ENCODE peak calls at places on chromosomes 12 and 14, in nine cellular contexts. Z, M, U, B, J, Y, K, O and V are unnamed samples.

GRCh38 chr14:106606936-106607335 is 1080.6 kb downstream of the TMEM121 start:
- DNase-seq in O (no peak), B (no peak), Z (no peak), U (no peak), M (no peak), J (no peak), K (no peak), Y (no peak), V (no peak)

GRCh38 chr14:104787736-104788532 is 7.6 kb downstream of the AKT1 start:
- DNase-seq in Z (peak), Y (no peak), U (no peak), M (no peak), J (no peak), O (no peak), B (no peak), K (no peak), V (no peak)

GRCh38 chr14:84465890-84466289 is 1064.1 kb upstream of the FLRT2 start:
- DNase-seq in J (no peak), Z (no peak), K (no peak), M (peak), O (no peak), Y (no peak), U (no peak), B (no peak), V (no peak)

GRCh38 chr12:94244165-94245133 is 96.1 kb downstream of the PLXNC1 start:
- DNase-seq in O (no peak), M (no peak), Z (no peak), J (no peak), U (no peak), Y (no peak), B (no peak), K (no peak), V (no peak)

GRCh38 chr12:101902641-101903040 is 25.3 kb downstream of the DRAM1 start:
- DNase-seq in B (no peak), K (no peak), J (no peak), Y (no peak), M (no peak), Z (no peak), O (no peak), U (no peak), V (no peak)

GRCh38 chr12:102005256-102005655 is 56.5 kb downstream of the WASHC3 start:
- DNase-seq in K (no peak), Y (no peak), J (no peak), Z (no peak), B (no peak), M (no peak), U (no peak), O (no peak), V (no peak)

GRCh38 chr12:48601013-48601756 is 31.3 kb upstream of the LALBA start:
- DNase-seq in B (no peak), Z (no peak), M (peak), U (no peak), O (no peak), J (peak), Y (no peak), K (no peak), V (no peak)

GRCh38 chr14:77276295-77276935 is 5.4 kb upstream of the NGB start:
- DNase-seq in O (no peak), J (no peak), U (no peak), B (no peak), Y (no peak), M (no peak), K (no peak), Z (peak), V (no peak)

GRCh38 chr12:24821691-24822090 is 127.2 kb downstream of the BCAT1 start:
- DNase-seq in O (no peak), Y (no peak), K (no peak), Z (no peak), B (no peak), U (no peak), M (no peak), J (no peak), V (no peak)

GRCh38 chr14:74836251-74836957 is 39.5 kb downstream of the PROX2 start:
- DNase-seq in Z (no peak), J (no peak), O (no peak), M (no peak), K (no peak), Y (no peak), B (no peak), U (no peak), V (no peak)

GRCh38 chr12:58889557-58889956 is 30.7 kb downstream of the LRIG3 start:
- DNase-seq in Z (no peak), M (no peak), J (no peak), O (no peak), U (no peak), Y (no peak), K (no peak), B (no peak), V (no peak)

GRCh38 chr14:37034410-37035285 is 137.8 kb downstream of the SLC25A21 start:
- DNase-seq in K (no peak), O (no peak), Z (peak), U (no peak), Y (no peak), M (no peak), B (no peak), J (no peak), V (peak)

GRCh38 chr14:93230539-93230938 is 23.5 kb downstream of the UBR7 start:
- DNase-seq in Y (no peak), K (no peak), M (no peak), J (no peak), B (no peak), Z (peak), U (no peak), O (no peak), V (no peak)

GRCh38 chr14:25150934-25151790 is 101.2 kb upstream of the STXBP6 start:
- DNase-seq in B (no peak), Y (no peak), J (no peak), U (peak), Z (peak), M (peak), K (peak), O (no peak), V (peak)

GRCh38 chr12:101066489-101066888 is 143.5 kb downstream of the SLC5A8 start:
- DNase-seq in U (no peak), Z (no peak), O (no peak), Y (no peak), M (no peak), B (no peak), K (no peak), J (no peak), V (no peak)

GRCh38 chr14:50333010-50333409 is 20.9 kb downstream of the DMAC2L start:
- DNase-seq in Z (no peak), O (no peak), M (peak), Y (no peak), U (no peak), J (no peak), B (no peak), K (no peak), V (no peak)

GRCh38 chr14:72907327-72907826 is 13.5 kb upstream of the DPF3 start:
- DNase-seq in B (no peak), O (peak), J (no peak), U (no peak), K (no peak), Z (no peak), M (no peak), Y (no peak), V (no peak)

GRCh38 chr12:67085699-67086098 is 183.5 kb upstream of the CAND1 start:
- DNase-seq in B (no peak), K (no peak), J (no peak), O (no peak), Z (no peak), M (no peak), Y (no peak), U (no peak), V (no peak)

GRCh38 chr12:108563135-108563803 is 873 bp downstream of the ISCU start:
- DNase-seq in J (peak), O (peak), Y (peak), Z (peak), B (peak), M (peak), K (peak), U (peak), V (peak)

GRCh38 chr14:99273025-99273723 is 1.2 kb upstream of the BCL11B start:
- DNase-seq in B (no peak), Y (peak), O (peak), K (peak), U (peak), J (peak), Z (peak), M (no peak), V (no peak)

GRCh38 chr12:104687823-104688573 is 231.2 kb downstream of the CHST11 start:
- DNase-seq in B (no peak), K (no peak), O (no peak), Z (no peak), J (no peak), Y (no peak), U (no peak), M (no peak), V (no peak)

GRCh38 chr14:82009076-82009475 is 475.4 kb upstream of the SEL1L start:
- DNase-seq in J (no peak), O (no peak), U (no peak), Z (no peak), K (no peak), Y (no peak), B (no peak), M (no peak), V (no peak)
- TF ChIP-seq CTCF in J (peak), O (no peak), U (no peak), Z (no peak), K (no peak), Y (peak), B (peak), M (peak), V (no peak)

GRCh38 chr14:61860294-61860918 is 98.2 kb downstream of the SNAPC1 start:
- DNase-seq in K (peak), U (peak), Y (no peak), M (peak), O (peak), J (peak), Z (peak), B (no peak), V (no peak)
- TF ChIP-seq CTCF in K (peak), U (peak), Y (peak), M (peak), O (peak), J (peak), Z (peak), B (peak), V (peak)

DNA sequence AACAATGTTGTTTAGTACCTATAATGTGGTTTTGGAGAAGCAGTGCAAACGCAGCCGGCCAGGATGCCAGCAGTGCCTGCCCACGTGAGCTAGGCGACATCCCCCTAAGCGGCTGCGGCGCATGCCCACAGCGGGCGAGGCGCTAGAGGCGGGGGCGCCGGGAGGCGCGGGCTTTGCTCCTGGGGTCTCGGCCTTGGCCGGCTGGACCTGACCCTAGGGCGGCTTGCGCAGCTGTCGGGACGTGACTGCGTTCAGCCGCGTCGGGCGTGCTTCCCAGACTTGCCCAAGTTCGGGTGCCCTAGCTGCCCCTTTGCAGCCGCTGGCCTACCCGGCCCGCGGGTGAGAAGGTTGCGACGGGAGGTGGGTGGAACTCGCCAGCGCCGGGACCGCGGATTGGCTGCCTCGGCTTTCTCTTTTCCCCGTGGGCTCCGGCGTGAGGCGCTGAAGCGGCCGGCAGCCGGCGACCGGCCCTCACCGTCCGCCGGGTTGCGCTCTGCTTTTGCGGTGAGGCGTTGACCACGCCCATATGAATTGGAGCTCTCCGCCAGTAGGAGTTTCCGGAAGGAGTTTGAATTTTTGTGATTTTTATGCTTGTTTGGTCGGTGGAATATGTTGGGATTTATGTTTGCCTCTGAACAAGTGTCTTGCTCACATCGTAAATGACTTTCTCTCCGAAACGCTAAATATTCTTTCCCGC is at the start of gene TMEM19:
- DNase-seq in U (peak), M (peak), K (peak), Y (peak), J (peak), Z (peak), B (peak), O (peak), V (peak)
- TF ChIP-seq CTCF in U (peak), M (peak), K (peak), Y (peak), J (no peak), Z (peak), B (no peak), O (no peak), V (peak)

GRCh38 chr12:75818863-75819262 is 212.7 kb downstream of the PHLDA1 start:
- DNase-seq in B (no peak), O (no peak), Z (no peak), J (no peak), K (no peak), M (no peak), Y (no peak), U (no peak), V (no peak)

GRCh38 chr12:75815756-75816155 is 215.8 kb downstream of the PHLDA1 start:
- DNase-seq in Y (no peak), K (no peak), M (no peak), O (no peak), Z (no peak), B (no peak), U (no peak), J (no peak), V (no peak)

GRCh38 chr12:75819512-75819911 is 212.1 kb downstream of the PHLDA1 start:
- DNase-seq in Z (no peak), M (no peak), J (no peak), U (no peak), O (no peak), K (no peak), Y (no peak), B (no peak), V (no peak)

GRCh38 chr12:75814856-75815754 is 216.5 kb downstream of the PHLDA1 start:
- DNase-seq in K (peak), B (no peak), J (no peak), U (no peak), M (peak), Y (no peak), O (no peak), Z (peak), V (peak)

DNA sequence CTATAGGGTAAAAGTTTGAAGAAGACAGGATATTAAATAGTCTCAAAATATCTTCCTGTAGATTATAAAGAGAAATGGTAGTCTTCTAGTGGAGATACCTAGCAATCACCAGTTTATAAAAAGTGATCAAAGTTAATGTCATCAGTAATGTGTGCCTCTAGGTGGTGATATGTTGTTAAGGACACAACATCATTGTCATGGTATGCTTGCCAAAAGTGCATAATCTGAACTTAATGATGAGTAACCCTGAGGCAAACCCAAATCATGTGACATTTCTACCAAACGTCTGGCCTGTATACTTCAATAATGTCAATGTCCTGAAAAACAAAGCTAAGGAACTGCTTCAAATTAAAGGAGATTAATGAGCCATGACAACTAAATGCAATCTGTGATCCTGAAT is 214.7 kb downstream of the PHLDA1 start:
- DNase-seq in U (no peak), J (no peak), M (peak), Y (no peak), Z (no peak), K (peak), B (no peak), O (no peak), V (no peak)
- TF ChIP-seq CTCF in U (peak), J (no peak), M (peak), Y (no peak), Z (peak), K (peak), B (no peak), O (no peak), V (peak)

DNA sequence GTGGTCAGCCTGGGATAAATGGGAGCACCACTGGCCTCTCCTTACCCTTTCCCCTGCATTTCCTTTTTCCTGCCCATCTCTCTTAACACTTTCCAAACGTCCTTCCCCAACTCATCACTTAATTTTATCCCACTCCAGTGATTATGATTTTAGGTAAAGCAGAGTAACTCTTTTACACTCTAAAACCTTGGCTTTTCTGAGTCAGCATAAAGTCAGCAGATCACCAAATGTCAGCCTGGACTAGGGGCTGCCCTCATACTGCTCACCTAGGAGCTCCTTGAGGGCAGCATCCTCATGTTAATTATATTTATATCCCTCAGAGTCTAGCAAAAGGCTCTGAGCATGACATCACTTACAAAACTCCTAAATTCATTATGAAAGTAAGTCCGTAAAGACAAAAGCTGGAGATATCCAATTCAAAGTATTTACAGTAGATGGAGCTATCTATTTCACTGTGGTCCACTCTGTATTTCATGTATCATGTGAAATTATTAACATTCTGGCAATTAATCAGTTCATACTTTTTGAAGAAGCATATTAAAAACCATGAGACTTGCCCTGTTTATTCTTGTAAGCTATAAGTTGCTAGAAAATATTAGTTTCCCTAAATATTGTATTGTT is 17.0 kb upstream of the DICER1 start:
- DNase-seq in K (no peak), U (no peak), Y (no peak), O (no peak), M (peak), B (no peak), Z (no peak), J (no peak), V (no peak)
- TF ChIP-seq CTCF in K (peak), U (no peak), Y (no peak), O (no peak), M (peak), B (no peak), Z (peak), J (no peak), V (no peak)

GRCh38 chr14:65487783-65488578 is 75.5 kb downstream of the FUT8 start:
- DNase-seq in U (no peak), O (no peak), J (no peak), K (no peak), M (no peak), Z (no peak), B (no peak), Y (no peak), V (no peak)
- TF ChIP-seq CTCF in U (no peak), O (no peak), J (no peak), K (no peak), M (no peak), Z (no peak), B (no peak), Y (no peak), V (no peak)

GRCh38 chr12:105955608-105955931 is 183.2 kb downstream of the NUAK1 start:
- DNase-seq in O (no peak), Y (no peak), Z (no peak), B (no peak), K (no peak), U (no peak), J (no peak), M (no peak), V (no peak)
- TF ChIP-seq CTCF in O (no peak), Y (no peak), Z (no peak), B (no peak), K (no peak), U (no peak), J (no peak), M (no peak), V (no peak)

GRCh38 chr12:6052206-6052939 is 72.1 kb downstream of the VWF start:
- DNase-seq in Y (no peak), M (no peak), Z (peak), B (no peak), J (no peak), O (no peak), U (no peak), K (no peak), V (no peak)
- TF ChIP-seq CTCF in Y (no peak), M (no peak), Z (no peak), B (no peak), J (no peak), O (no peak), U (no peak), K (no peak), V (no peak)